ENCODE peak calls at places on chromosomes 11 and 22, in nine cellular contexts. One of them, this sample, is unnamed.

GRCh38 chr22:37260939-37261338 is 16.9 kb upstream of the RAC2 start:
- DNase-seq in heart left ventricle: peak; percentile 32
- DNase-seq in neural progenitor cell: peak; percentile 82
- DNase-seq in fibroblast of lung: peak; percentile 40
- DNase-seq in Peyer's patch: peak; percentile 84
- DNase-seq in body of pancreas: peak; percentile 70
- DNase-seq in colonic mucosa: peak; percentile 62
- DNase-seq in GM23338: peak; percentile 87
- DNase-seq in cardiac muscle cell: peak; percentile 79
- DNase-seq in this sample: no peak

GRCh38 chr22:17501679-17502285 is 61.5 kb upstream of the SLC25A18 start:
- DNase-seq in heart left ventricle: peak; percentile 19
- DNase-seq in neural progenitor cell: peak; percentile 67
- DNase-seq in fibroblast of lung: peak; percentile 57
- DNase-seq in Peyer's patch: no peak
- DNase-seq in body of pancreas: peak; percentile 18
- DNase-seq in colonic mucosa: peak; percentile 29
- DNase-seq in GM23338: peak; percentile 81
- DNase-seq in cardiac muscle cell: peak; percentile 69
- DNase-seq in this sample: no peak

GRCh38 chr22:20464096-20464614 is 26.5 kb upstream of the SCARF2 start:
- DNase-seq in heart left ventricle: no peak
- DNase-seq in neural progenitor cell: no peak
- DNase-seq in fibroblast of lung: no peak
- DNase-seq in Peyer's patch: peak; percentile 76
- DNase-seq in body of pancreas: no peak
- DNase-seq in colonic mucosa: no peak
- DNase-seq in GM23338: no peak
- DNase-seq in cardiac muscle cell: no peak
- DNase-seq in this sample: peak; percentile 57

GRCh38 chr11:126415669-126416420 is 60.4 kb downstream of the ST3GAL4 start:
- DNase-seq in heart left ventricle: peak; percentile 84
- DNase-seq in neural progenitor cell: no peak
- DNase-seq in fibroblast of lung: no peak
- DNase-seq in Peyer's patch: peak; percentile 74
- DNase-seq in body of pancreas: peak; percentile 49
- DNase-seq in colonic mucosa: peak; percentile 66
- DNase-seq in GM23338: no peak
- DNase-seq in cardiac muscle cell: no peak
- DNase-seq in this sample: peak; percentile 91

GRCh38 chr11:128482512-128483191 is 104.7 kb downstream of the ETS1 start:
- DNase-seq in heart left ventricle: peak; percentile 21
- DNase-seq in neural progenitor cell: no peak
- DNase-seq in fibroblast of lung: peak; percentile 74
- DNase-seq in Peyer's patch: no peak
- DNase-seq in body of pancreas: no peak
- DNase-seq in colonic mucosa: no peak
- DNase-seq in GM23338: no peak
- DNase-seq in cardiac muscle cell: no peak
- DNase-seq in this sample: peak; percentile 61

GRCh38 chr22:49272546-49273125 is 555.0 kb downstream of the BRD1 start:
- DNase-seq in heart left ventricle: no peak
- DNase-seq in neural progenitor cell: no peak
- DNase-seq in fibroblast of lung: no peak
- DNase-seq in Peyer's patch: no peak
- DNase-seq in body of pancreas: no peak
- DNase-seq in colonic mucosa: no peak
- DNase-seq in GM23338: no peak
- DNase-seq in cardiac muscle cell: no peak
- DNase-seq in this sample: no peak

GRCh38 chr22:47291565-47292495 is 529.4 kb downstream of the TBC1D22A start:
- DNase-seq in heart left ventricle: no peak
- DNase-seq in neural progenitor cell: no peak
- DNase-seq in fibroblast of lung: no peak
- DNase-seq in Peyer's patch: peak; percentile 27
- DNase-seq in body of pancreas: no peak
- DNase-seq in colonic mucosa: no peak
- DNase-seq in GM23338: no peak
- DNase-seq in cardiac muscle cell: no peak
- DNase-seq in this sample: no peak

GRCh38 chr11:122748968-122749687 is 89.2 kb upstream of the CRTAM start:
- DNase-seq in heart left ventricle: no peak
- DNase-seq in neural progenitor cell: no peak
- DNase-seq in fibroblast of lung: peak; percentile 97
- DNase-seq in Peyer's patch: peak; percentile 81
- DNase-seq in body of pancreas: peak; percentile 13
- DNase-seq in colonic mucosa: no peak
- DNase-seq in GM23338: no peak
- DNase-seq in cardiac muscle cell: peak; percentile 19
- DNase-seq in this sample: no peak

GRCh38 chr11:134532176-134532920 is 120.3 kb upstream of the B3GAT1 start:
- DNase-seq in heart left ventricle: peak; percentile 4
- DNase-seq in neural progenitor cell: peak; percentile 71
- DNase-seq in fibroblast of lung: no peak
- DNase-seq in Peyer's patch: peak; percentile 19
- DNase-seq in body of pancreas: no peak
- DNase-seq in colonic mucosa: no peak
- DNase-seq in GM23338: no peak
- DNase-seq in cardiac muscle cell: no peak
- DNase-seq in this sample: peak; percentile 62

GRCh38 chr11:1230121-1230455 is 7.2 kb downstream of the MUC5B start:
- DNase-seq in heart left ventricle: no peak
- DNase-seq in neural progenitor cell: no peak
- DNase-seq in fibroblast of lung: no peak
- DNase-seq in Peyer's patch: no peak
- DNase-seq in body of pancreas: peak; percentile 4
- DNase-seq in colonic mucosa: no peak
- DNase-seq in GM23338: no peak
- DNase-seq in cardiac muscle cell: no peak
- DNase-seq in this sample: peak; percentile 59

GRCh38 chr11:34487430-34487829 is 26.2 kb downstream of the ELF5 start:
- DNase-seq in heart left ventricle: no peak
- DNase-seq in neural progenitor cell: no peak
- DNase-seq in fibroblast of lung: no peak
- DNase-seq in Peyer's patch: no peak
- DNase-seq in body of pancreas: no peak
- DNase-seq in colonic mucosa: no peak
- DNase-seq in GM23338: no peak
- DNase-seq in cardiac muscle cell: no peak
- DNase-seq in this sample: no peak

GRCh38 chr11:7893792-7894191 is 37.3 kb downstream of the OR10A6 start:
- DNase-seq in heart left ventricle: no peak
- DNase-seq in neural progenitor cell: no peak
- DNase-seq in fibroblast of lung: no peak
- DNase-seq in Peyer's patch: peak; percentile 70
- DNase-seq in body of pancreas: peak; percentile 58
- DNase-seq in colonic mucosa: peak; percentile 71
- DNase-seq in GM23338: no peak
- DNase-seq in cardiac muscle cell: no peak
- DNase-seq in this sample: no peak

GRCh38 chr11:65053826-65054503 is 4.4 kb downstream of the NAALADL1 start:
- DNase-seq in heart left ventricle: no peak
- DNase-seq in neural progenitor cell: no peak
- DNase-seq in fibroblast of lung: no peak
- DNase-seq in Peyer's patch: peak; percentile 65
- DNase-seq in body of pancreas: no peak
- DNase-seq in colonic mucosa: no peak
- DNase-seq in GM23338: no peak
- DNase-seq in cardiac muscle cell: no peak
- DNase-seq in this sample: no peak

GRCh38 chr11:26651916-26652315 is 69.9 kb downstream of the SLC5A12 start:
- DNase-seq in heart left ventricle: no peak
- DNase-seq in neural progenitor cell: no peak
- DNase-seq in fibroblast of lung: peak; percentile 2
- DNase-seq in Peyer's patch: no peak
- DNase-seq in body of pancreas: no peak
- DNase-seq in colonic mucosa: no peak
- DNase-seq in GM23338: no peak
- DNase-seq in cardiac muscle cell: no peak
- DNase-seq in this sample: no peak

GRCh38 chr22:27063381-27063780 is 406.0 kb downstream of the MIAT start:
- DNase-seq in heart left ventricle: no peak
- DNase-seq in neural progenitor cell: no peak
- DNase-seq in fibroblast of lung: no peak
- DNase-seq in Peyer's patch: no peak
- DNase-seq in body of pancreas: no peak
- DNase-seq in colonic mucosa: no peak
- DNase-seq in GM23338: no peak
- DNase-seq in cardiac muscle cell: no peak
- DNase-seq in this sample: no peak
- H3K4me1 ChIP-seq in heart left ventricle: no peaks in the 10 kb centered on the region
- H3K4me1 ChIP-seq in neural progenitor cell: peaks cover 17% of the 10 kb centered on the region
- H3K4me1 ChIP-seq in fibroblast of lung: no peaks in the 10 kb centered on the region
- H3K4me1 ChIP-seq in Peyer's patch: no peaks in the 10 kb centered on the region
- H3K4me1 ChIP-seq in body of pancreas: no peaks in the 10 kb centered on the region
- H3K4me1 ChIP-seq in colonic mucosa: no peaks in the 10 kb centered on the region
- H3K4me1 ChIP-seq in GM23338: no peaks in the 10 kb centered on the region
- H3K4me1 ChIP-seq in cardiac muscle cell: peaks cover 41% of the 10 kb centered on the region
- H3K4me1 ChIP-seq in this sample: no peaks in the 10 kb centered on the region

GRCh38 chr11:78188809-78189724 is at the start of gene USP35:
- DNase-seq in heart left ventricle: no peak
- DNase-seq in neural progenitor cell: no peak
- DNase-seq in fibroblast of lung: no peak
- DNase-seq in Peyer's patch: peak; percentile 45
- DNase-seq in body of pancreas: no peak
- DNase-seq in colonic mucosa: no peak
- DNase-seq in GM23338: peak; percentile 48
- DNase-seq in cardiac muscle cell: no peak
- DNase-seq in this sample: peak; percentile 85
- H3K4me1 ChIP-seq in heart left ventricle: peaks cover 48% of the 10 kb centered on the region
- H3K4me1 ChIP-seq in neural progenitor cell: peaks cover 12% of the 10 kb centered on the region
- H3K4me1 ChIP-seq in fibroblast of lung: peaks cover 14% of the 10 kb centered on the region
- H3K4me1 ChIP-seq in Peyer's patch: no peaks in the 10 kb centered on the region
- H3K4me1 ChIP-seq in body of pancreas: peaks cover 53% of the 10 kb centered on the region
- H3K4me1 ChIP-seq in colonic mucosa: no peaks in the 10 kb centered on the region
- H3K4me1 ChIP-seq in GM23338: peaks cover 15% of the 10 kb centered on the region
- H3K4me1 ChIP-seq in cardiac muscle cell: peaks cover 27% of the 10 kb centered on the region
- H3K4me1 ChIP-seq in this sample: peaks cover 26% of the 10 kb centered on the region

GRCh38 chr22:40082184-40082583 is 87.4 kb downstream of the FAM83F start:
- DNase-seq in heart left ventricle: no peak
- DNase-seq in neural progenitor cell: no peak
- DNase-seq in fibroblast of lung: no peak
- DNase-seq in Peyer's patch: no peak
- DNase-seq in body of pancreas: no peak
- DNase-seq in colonic mucosa: no peak
- DNase-seq in GM23338: no peak
- DNase-seq in cardiac muscle cell: no peak
- DNase-seq in this sample: no peak

GRCh38 chr22:40071720-40072119 is 77.0 kb downstream of the FAM83F start:
- DNase-seq in heart left ventricle: no peak
- DNase-seq in neural progenitor cell: no peak
- DNase-seq in fibroblast of lung: no peak
- DNase-seq in Peyer's patch: no peak
- DNase-seq in body of pancreas: no peak
- DNase-seq in colonic mucosa: no peak
- DNase-seq in GM23338: no peak
- DNase-seq in cardiac muscle cell: no peak
- DNase-seq in this sample: no peak

GRCh38 chr22:40077646-40078016 is 82.9 kb downstream of the FAM83F start:
- DNase-seq in heart left ventricle: no peak
- DNase-seq in neural progenitor cell: no peak
- DNase-seq in fibroblast of lung: no peak
- DNase-seq in Peyer's patch: no peak
- DNase-seq in body of pancreas: no peak
- DNase-seq in colonic mucosa: no peak
- DNase-seq in GM23338: no peak
- DNase-seq in cardiac muscle cell: no peak
- DNase-seq in this sample: no peak

GRCh38 chr22:40081662-40082061 is 86.9 kb downstream of the FAM83F start:
- DNase-seq in heart left ventricle: no peak
- DNase-seq in neural progenitor cell: no peak
- DNase-seq in fibroblast of lung: no peak
- DNase-seq in Peyer's patch: no peak
- DNase-seq in body of pancreas: no peak
- DNase-seq in colonic mucosa: no peak
- DNase-seq in GM23338: no peak
- DNase-seq in cardiac muscle cell: no peak
- DNase-seq in this sample: no peak

GRCh38 chr22:40076702-40077645 is 82.2 kb downstream of the FAM83F start:
- DNase-seq in heart left ventricle: no peak
- DNase-seq in neural progenitor cell: no peak
- DNase-seq in fibroblast of lung: peak; percentile 21
- DNase-seq in Peyer's patch: no peak
- DNase-seq in body of pancreas: no peak
- DNase-seq in colonic mucosa: no peak
- DNase-seq in GM23338: peak; percentile 46
- DNase-seq in cardiac muscle cell: peak; percentile 14
- DNase-seq in this sample: no peak
- H3K4me1 ChIP-seq in heart left ventricle: peaks cover 21% of the 10 kb centered on the region
- H3K4me1 ChIP-seq in neural progenitor cell: peaks cover 8% of the 10 kb centered on the region
- H3K4me1 ChIP-seq in fibroblast of lung: no peaks in the 10 kb centered on the region
- H3K4me1 ChIP-seq in Peyer's patch: no peaks in the 10 kb centered on the region
- H3K4me1 ChIP-seq in body of pancreas: peaks cover 10% of the 10 kb centered on the region
- H3K4me1 ChIP-seq in colonic mucosa: no peaks in the 10 kb centered on the region
- H3K4me1 ChIP-seq in GM23338: peaks cover 15% of the 10 kb centered on the region
- H3K4me1 ChIP-seq in cardiac muscle cell: peaks cover 27% of the 10 kb centered on the region
- H3K4me1 ChIP-seq in this sample: peaks cover 25% of the 10 kb centered on the region

GRCh38 chr22:23227380-23227779 is 47.1 kb downstream of the BCR start:
- DNase-seq in heart left ventricle: no peak
- DNase-seq in neural progenitor cell: no peak
- DNase-seq in fibroblast of lung: no peak
- DNase-seq in Peyer's patch: no peak
- DNase-seq in body of pancreas: no peak
- DNase-seq in colonic mucosa: no peak
- DNase-seq in GM23338: no peak
- DNase-seq in cardiac muscle cell: no peak
- DNase-seq in this sample: no peak

GRCh38 chr22:23231471-23232093 is 51.3 kb downstream of the BCR start:
- DNase-seq in heart left ventricle: no peak
- DNase-seq in neural progenitor cell: no peak
- DNase-seq in fibroblast of lung: no peak
- DNase-seq in Peyer's patch: no peak
- DNase-seq in body of pancreas: no peak
- DNase-seq in colonic mucosa: no peak
- DNase-seq in GM23338: no peak
- DNase-seq in cardiac muscle cell: no peak
- DNase-seq in this sample: peak; percentile 12

GRCh38 chr22:23230348-23231068 is 50.2 kb downstream of the BCR start:
- DNase-seq in heart left ventricle: no peak
- DNase-seq in neural progenitor cell: peak; percentile 74
- DNase-seq in fibroblast of lung: no peak
- DNase-seq in Peyer's patch: no peak
- DNase-seq in body of pancreas: no peak
- DNase-seq in colonic mucosa: no peak
- DNase-seq in GM23338: peak; percentile 76
- DNase-seq in cardiac muscle cell: no peak
- DNase-seq in this sample: peak; percentile 22

GRCh38 chr22:23228503-23228902 is 48.2 kb downstream of the BCR start:
- DNase-seq in heart left ventricle: no peak
- DNase-seq in neural progenitor cell: no peak
- DNase-seq in fibroblast of lung: no peak
- DNase-seq in Peyer's patch: no peak
- DNase-seq in body of pancreas: no peak
- DNase-seq in colonic mucosa: no peak
- DNase-seq in GM23338: no peak
- DNase-seq in cardiac muscle cell: no peak
- DNase-seq in this sample: no peak

DNA sequence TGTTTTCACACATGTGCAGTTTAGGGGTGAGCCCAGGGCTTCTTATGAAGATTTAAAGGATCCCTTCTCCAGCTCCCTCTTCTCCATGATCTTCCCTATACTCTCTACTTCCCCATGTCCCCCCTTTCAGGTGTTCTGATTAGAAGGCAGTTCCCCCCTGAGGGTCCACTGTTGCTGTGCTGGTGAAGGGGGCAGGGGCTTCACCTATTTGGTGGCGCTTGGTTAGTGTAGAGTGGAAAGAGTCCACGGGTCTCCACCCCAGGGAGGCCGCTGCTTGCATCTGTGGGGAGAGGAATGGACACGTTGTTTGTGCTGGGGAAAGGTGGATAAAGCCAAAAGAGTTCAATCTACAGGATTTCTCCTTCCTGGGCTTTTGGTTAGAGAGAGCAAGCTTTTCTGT is 49.3 kb downstream of the BCR start:
- DNase-seq in heart left ventricle: no peak
- DNase-seq in neural progenitor cell: no peak
- DNase-seq in fibroblast of lung: no peak
- DNase-seq in Peyer's patch: no peak
- DNase-seq in body of pancreas: no peak
- DNase-seq in colonic mucosa: no peak
- DNase-seq in GM23338: no peak
- DNase-seq in cardiac muscle cell: no peak
- DNase-seq in this sample: no peak
- H3K4me1 ChIP-seq in heart left ventricle: peaks cover 53% of the 10 kb centered on the region
- H3K4me1 ChIP-seq in neural progenitor cell: peaks cover 51% of the 10 kb centered on the region
- H3K4me1 ChIP-seq in fibroblast of lung: peaks cover 10% of the 10 kb centered on the region
- H3K4me1 ChIP-seq in Peyer's patch: no peaks in the 10 kb centered on the region
- H3K4me1 ChIP-seq in body of pancreas: peaks cover 8% of the 10 kb centered on the region
- H3K4me1 ChIP-seq in colonic mucosa: peaks cover 18% of the 10 kb centered on the region
- H3K4me1 ChIP-seq in GM23338: peaks cover 69% of the 10 kb centered on the region
- H3K4me1 ChIP-seq in cardiac muscle cell: peaks cover 16% of the 10 kb centered on the region
- H3K4me1 ChIP-seq in this sample: peaks cover 8% of the 10 kb centered on the region